ENCODE peak calls at places on chromosomes 16 and 17, in five cellular contexts. R is tibial artery, S is body of pancreas, V is PC-9, C is colonic mucosa. I is an unnamed sample.
A peak's percentile ranks its signal among the peaks of the same experiment; 100 is the strongest.

GRCh38 chr17:16909887-16910286 is 62.0 kb downstream of the TNFRSF13B start:
- DNase-seq in R (no peak), S (no peak), V (no peak), C (no peak), I (peak; percentile 5)

GRCh38 chr16:23496826-23497542 is 13.3 kb downstream of the GGA2 start:
- DNase-seq in R (no peak), S (peak; percentile 68), V (no peak), C (no peak), I (no peak)

GRCh38 chr17:20997711-20998570 is 44.9 kb downstream of the USP22 start:
- DNase-seq in R (peak; percentile 66), S (peak; percentile 11), V (no peak), C (no peak), I (peak; percentile 48)

GRCh38 chr16:2214721-2214970 is at the start of gene PGP:
- DNase-seq in R (no peak), S (no peak), V (no peak), C (no peak), I (no peak)

GRCh38 chr16:85649411-85649977 is 36.4 kb downstream of the GSE1 start:
- DNase-seq in R (no peak), S (no peak), V (no peak), C (no peak), I (no peak)

GRCh38 chr17:80720624-80721577 is 176.3 kb downstream of the RPTOR start:
- DNase-seq in R (no peak), S (peak; percentile 26), V (peak; percentile 91), C (no peak), I (no peak)

GRCh38 chr16:84553873-84554399 is 49.5 kb upstream of the MEAK7 start:
- DNase-seq in R (no peak), S (no peak), V (no peak), C (no peak), I (no peak)

GRCh38 chr16:9092282-9092962 is 978 bp downstream of the HAPSTR1 start:
- DNase-seq in R (peak; percentile 80), S (peak; percentile 51), V (no peak), C (peak; percentile 46), I (peak; percentile 73)

GRCh38 chr16:83907926-83908325 is 9.0 kb downstream of the MLYCD start:
- DNase-seq in R (no peak), S (no peak), V (no peak), C (no peak), I (no peak)

GRCh38 chr17:2427910-2428309 is 27.1 kb upstream of the MNT start:
- DNase-seq in R (no peak), S (no peak), V (no peak), C (no peak), I (no peak)

GRCh38 chr17:45161288-45162021 is at the start of gene HEXIM2:
- DNase-seq in R (peak; percentile 99), S (peak; percentile 98), V (peak; percentile 99), C (peak; percentile 99), I (peak; percentile 99)

GRCh38 chr17:28610372-28610771 is 3.6 kb downstream of the RSKR start:
- DNase-seq in R (no peak), S (no peak), V (no peak), C (peak; percentile 26), I (no peak)

GRCh38 chr17:81043725-81044427 is 8.9 kb downstream of the BAIAP2 start:
- DNase-seq in R (no peak), S (peak; percentile 33), V (peak; percentile 90), C (no peak), I (no peak)

GRCh38 chr17:45339646-45340605 is 23.1 kb upstream of the MAP3K14 start:
- DNase-seq in R (no peak), S (no peak), V (no peak), C (no peak), I (no peak)

GRCh38 chr16:4970010-4970409 is 11.9 kb downstream of the SEC14L5 start:
- DNase-seq in R (no peak), S (no peak), V (no peak), C (no peak), I (no peak)

GRCh38 chr16:88284101-88284500 is 98.7 kb upstream of the ZNF469 start:
- DNase-seq in R (no peak), S (no peak), V (no peak), C (no peak), I (no peak)

GRCh38 chr17:17845046-17845775 is 8.4 kb upstream of the SREBF1 start:
- DNase-seq in R (no peak), S (peak; percentile 59), V (no peak), C (no peak), I (no peak)

GRCh38 chr17:17058304-17058703 is 16.0 kb downstream of the MPRIP start:
- DNase-seq in R (peak; percentile 62), S (no peak), V (no peak), C (no peak), I (no peak)

GRCh38 chr17:8029121-8029520 is 9.7 kb upstream of the ALOX15B start:
- DNase-seq in R (no peak), S (no peak), V (peak; percentile 74), C (no peak), I (no peak)

GRCh38 chr16:17301593-17302135 is 169.1 kb downstream of the XYLT1 start:
- DNase-seq in R (no peak), S (peak; percentile 33), V (no peak), C (peak; percentile 50), I (no peak)

GRCh38 chr16:75029854-75030253 is 31.0 kb downstream of the ZNRF1 start:
- DNase-seq in R (no peak), S (no peak), V (peak; percentile 91), C (no peak), I (no peak)

GRCh38 chr16:4358236-4358635 is 7.1 kb upstream of the PAM16 start:
- DNase-seq in R (no peak), S (no peak), V (no peak), C (no peak), I (no peak)

GRCh38 chr17:73552300-73553088 is 91.8 kb downstream of the SDK2 start:
- DNase-seq in R (no peak), S (no peak), V (no peak), C (no peak), I (no peak)

GRCh38 chr17:65531508-65532431 is 29.7 kb downstream of the AXIN2 start:
- DNase-seq in R (peak; percentile 78), S (peak; percentile 44), V (peak; percentile 25), C (no peak), I (peak; percentile 70)

GRCh38 chr17:35799942-35800341 is 4.5 kb upstream of the MMP28 start:
- DNase-seq in R (peak; percentile 90), S (peak; percentile 82), V (no peak), C (peak; percentile 74), I (peak; percentile 69)

GRCh38 chr16:31099860-31100638 is 5.5 kb upstream of the VKORC1 start:
- DNase-seq in R (no peak), S (no peak), V (no peak), C (no peak), I (no peak)

GRCh38 chr17:78993241-78993956 is 13.7 kb upstream of the LGALS3BP start:
- DNase-seq in R (peak; percentile 71), S (peak; percentile 75), V (no peak), C (peak; percentile 79), I (no peak)

GRCh38 chr17:73265646-73266640 is 4.3 kb upstream of the CPSF4L start:
- DNase-seq in R (no peak), S (no peak), V (no peak), C (no peak), I (no peak)

GRCh38 chr17:63498621-63499195 is 21.8 kb downstream of the ACE start:
- DNase-seq in R (no peak), S (no peak), V (no peak), C (no peak), I (no peak)

DNA sequence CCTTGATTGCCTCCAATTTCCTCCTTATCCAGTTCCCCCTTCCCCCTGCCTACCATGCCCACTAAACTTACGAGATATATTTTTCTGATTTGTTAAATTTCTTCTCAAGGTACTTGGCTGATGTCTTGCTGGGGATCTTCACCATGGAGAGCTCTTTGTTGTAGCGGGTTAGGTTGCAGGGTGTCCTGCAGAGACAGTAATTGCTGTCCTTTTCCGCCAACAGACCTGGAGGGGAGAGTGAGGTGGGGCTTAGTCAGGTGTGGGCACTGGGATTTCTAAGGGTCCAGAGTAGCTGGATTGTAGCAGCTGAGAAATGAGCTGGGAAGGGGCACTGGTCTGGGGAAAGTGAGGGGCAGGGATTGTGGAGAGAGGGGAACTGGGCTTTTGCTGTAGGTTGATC is 32.1 kb downstream of the SPACA3 start:
- DNase-seq in R (no peak), S (no peak), V (no peak), C (no peak), I (no peak)
- H3K4me3 ChIP-seq in R (no peak overlapping the region), S (no peak overlapping the region), V (no peak overlapping the region), C (no peak overlapping the region), I (no peak overlapping the region)

GRCh38 chr16:46691720-46692119 is 2.3 kb downstream of the ORC6 start:
- DNase-seq in R (no peak), S (no peak), V (no peak), C (no peak), I (no peak)

GRCh38 chr16:46688657-46689491 is at the start of gene VPS35:
- DNase-seq in R (peak; percentile 100), S (peak; percentile 100), V (peak; percentile 96), C (peak; percentile 100), I (peak; percentile 100)

GRCh38 chr16:46689492-46690280 is at the start of gene ORC6:
- DNase-seq in R (peak; percentile 98), S (peak; percentile 99), V (peak; percentile 90), C (peak; percentile 98), I (peak; percentile 98)

GRCh38 chr16:46688101-46688656 is 799 bp downstream of the VPS35 start:
- DNase-seq in R (no peak), S (no peak), V (no peak), C (peak; percentile 53), I (peak; percentile 55)

GRCh38 chr16:46690281-46691178 is 1.1 kb downstream of the ORC6 start:
- DNase-seq in R (no peak), S (no peak), V (no peak), C (peak; percentile 27), I (no peak)
- H3K27ac ChIP-seq in R (no peak overlapping the region), S (no peak overlapping the region), V (peak overlapping the region; percentile 74), C (peak overlapping the region; percentile 93), I (peak overlapping the region; percentile 96)

DNA sequence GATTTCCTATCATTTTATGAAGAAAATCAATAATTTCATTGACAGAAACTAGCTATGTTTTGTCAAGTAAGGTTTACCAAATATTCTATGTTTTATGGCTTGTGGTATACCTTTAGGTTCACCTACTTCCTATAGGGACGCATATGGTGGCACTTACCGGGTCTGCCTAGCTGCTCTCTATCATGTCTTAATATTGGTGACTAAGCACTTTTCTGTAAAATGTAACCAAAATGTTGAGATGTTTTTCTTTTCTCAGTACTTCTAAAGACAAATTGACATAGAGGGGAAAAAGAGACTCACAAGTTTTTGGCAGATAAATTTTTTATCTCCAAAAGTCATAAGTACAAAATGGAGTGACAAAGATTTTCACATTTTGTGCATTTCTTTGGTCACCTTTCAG is 22.6 kb upstream of the MYH4 start:
- DNase-seq in R (no peak), S (no peak), V (no peak), C (no peak), I (no peak)
- H3K9me3 ChIP-seq in R (peaks cover 18% of the 10 kb centered on the region), S (peaks cover 5% of the 10 kb centered on the region), V (no peaks in the 10 kb centered on the region), C (no peaks in the 10 kb centered on the region), I (no peaks in the 10 kb centered on the region)

DNA sequence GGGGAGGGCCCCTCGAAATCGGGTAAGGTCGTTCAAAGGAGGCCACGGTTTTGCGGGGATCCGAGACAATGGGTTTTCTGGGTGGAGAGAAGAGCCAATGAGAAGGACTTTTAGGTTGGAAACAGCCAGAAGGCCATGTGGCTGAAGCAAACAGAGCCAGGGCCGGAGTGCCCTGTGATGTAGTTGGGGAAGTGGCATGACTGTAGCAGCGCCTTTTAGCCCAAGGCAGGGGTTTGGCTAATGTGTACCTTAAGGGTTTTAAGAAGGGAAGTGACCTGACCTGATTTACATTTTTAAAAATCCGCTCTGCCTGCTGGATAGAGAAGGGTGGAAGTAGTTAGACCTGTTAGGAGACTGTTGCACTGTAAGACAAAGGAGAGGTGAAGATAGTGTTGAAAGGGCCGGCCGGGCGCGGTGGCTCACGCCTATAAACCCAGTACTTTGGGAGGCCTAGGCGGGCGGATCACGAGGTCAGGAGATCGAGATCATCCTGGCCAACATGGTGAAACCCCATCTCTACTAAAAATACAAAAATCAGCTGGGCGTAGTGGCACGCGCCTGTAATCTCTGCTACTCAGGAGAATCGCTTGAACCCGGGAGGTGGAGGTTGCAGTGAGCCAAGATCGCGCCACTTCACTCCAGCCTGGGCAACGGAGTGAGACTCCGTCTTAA is 1.0 kb downstream of the LYRM1 start:
- DNase-seq in R (peak; percentile 82), S (peak; percentile 53), V (peak; percentile 97), C (peak; percentile 65), I (peak; percentile 67)
- H3K4me3 ChIP-seq in R (peak overlapping the region; percentile 63), S (peak overlapping the region; percentile 45), V (peak overlapping the region; percentile 84), C (peak overlapping the region; percentile 74), I (peak overlapping the region; percentile 91)